ENCODE peak calls at places on chromosomes 5 and 9, in ten cellular contexts. K is neural progenitor cell; W is heart right ventricle; X is mesenchymal stem cell; J is lung; P is CD4-positive, alpha-beta T cell; Z is AG04450; T is body of pancreas; V is uterus; R is CD8-positive, alpha-beta T cell. M is an unnamed sample.

GRCh38 chr5:5103249-5103648 is 36.9 kb upstream of the ADAMTS16 start:
- DNase-seq in R (no peak), W (no peak), T (no peak), V (no peak), X (no peak), P (no peak), Z (no peak), J (no peak), K (no peak), M (no peak)

GRCh38 chr9:81370650-81371049 is 318.7 kb downstream of the TLE1 start:
- DNase-seq in P (no peak), J (no peak), R (no peak), V (no peak), W (no peak), T (no peak), Z (no peak), X (no peak), K (no peak), M (no peak)

GRCh38 chr9:93118863-93119702 is 15.0 kb downstream of the NINJ1 start:
- DNase-seq in R (peak; percentile 13), W (no peak), X (no peak), V (peak; percentile 18), P (no peak), Z (no peak), J (no peak), T (no peak), K (no peak), M (no peak)

GRCh38 chr5:80217667-80218066 is 38.2 kb downstream of the SERINC5 start:
- DNase-seq in W (no peak), T (no peak), X (no peak), K (no peak), Z (no peak), R (no peak), V (no peak), J (no peak), P (no peak), M (no peak)

GRCh38 chr5:172007795-172008465 is 1.5 kb upstream of the FBXW11 start:
- DNase-seq in W (no peak), V (no peak), K (no peak), J (no peak), P (no peak), Z (no peak), R (no peak), T (no peak), X (peak; percentile 82), M (no peak)

GRCh38 chr5:58901271-58901670 is 318.4 kb downstream of the RAB3C start:
- DNase-seq in J (no peak), Z (no peak), K (no peak), P (no peak), X (no peak), W (no peak), R (no peak), T (no peak), V (no peak), M (no peak)

GRCh38 chr5:147619281-147619680 is 109.4 kb upstream of the DPYSL3 start:
- DNase-seq in P (no peak), T (no peak), V (no peak), J (no peak), R (no peak), Z (no peak), W (no peak), K (no peak), X (no peak), M (no peak)

GRCh38 chr9:14661421-14662059 is 31.7 kb downstream of the ZDHHC21 start:
- DNase-seq in X (peak; percentile 41), W (no peak), R (no peak), P (no peak), Z (peak; percentile 4), V (no peak), K (peak; percentile 22), J (no peak), T (no peak), M (no peak)

GRCh38 chr9:5622019-5622418 is 6.9 kb upstream of the RIC1 start:
- DNase-seq in Z (peak; percentile 50), J (no peak), X (peak; percentile 67), R (no peak), V (no peak), W (no peak), T (no peak), P (no peak), K (no peak), M (no peak)

GRCh38 chr5:89929834-89930233 is 479.7 kb downstream of the CETN3 start:
- DNase-seq in Z (no peak), X (peak; percentile 4), W (no peak), T (no peak), J (no peak), V (no peak), R (no peak), P (no peak), K (no peak), M (no peak)

GRCh38 chr5:124706729-124707361 is 39.6 kb downstream of the ZNF608 start:
- DNase-seq in R (no peak), X (peak; percentile 58), K (no peak), J (peak; percentile 42), P (no peak), T (peak; percentile 68), V (no peak), W (peak; percentile 68), Z (peak; percentile 16), M (no peak)

GRCh38 chr9:82332018-82332773 is 343.6 kb downstream of the SPATA31D1 start:
- DNase-seq in X (peak; percentile 69), W (no peak), K (no peak), V (no peak), R (no peak), Z (peak; percentile 60), J (no peak), P (no peak), T (no peak), M (no peak)

GRCh38 chr5:147451125-147451524 is 58.7 kb downstream of the DPYSL3 start:
- DNase-seq in T (no peak), X (no peak), Z (no peak), W (no peak), J (no peak), R (no peak), K (peak; percentile 39), V (no peak), P (no peak), M (no peak)

GRCh38 chr5:141241496-141241895 is 3.7 kb upstream of the PCDHB15 start:
- DNase-seq in K (no peak), T (no peak), V (no peak), W (no peak), P (no peak), J (no peak), X (no peak), Z (no peak), R (no peak), M (no peak)
- H3K9me3 ChIP-seq in K (peaks cover 15% of the 10 kb centered on the region), T (no peaks in the 10 kb centered on the region), V (no peaks in the 10 kb centered on the region), W (peaks cover 99% of the 10 kb centered on the region), P (peaks cover 85% of the 10 kb centered on the region), J (peaks cover 19% of the 10 kb centered on the region), X (peaks cover 100% of the 10 kb centered on the region), Z (peaks cover 39% of the 10 kb centered on the region), R (peaks cover 8% of the 10 kb centered on the region), M (peaks cover 99% of the 10 kb centered on the region)

GRCh38 chr9:34591091-34591910 is 1.8 kb upstream of the CNTFR start:
- DNase-seq in P (peak; percentile 73), R (peak; percentile 71), Z (peak; percentile 32), W (peak; percentile 85), V (peak; percentile 88), J (peak; percentile 86), T (peak; percentile 86), K (peak; percentile 93), X (peak; percentile 77), M (no peak)

GRCh38 chr9:34590376-34591090 is 1.0 kb upstream of the CNTFR start:
- DNase-seq in X (peak; percentile 39), K (peak; percentile 49), Z (no peak), T (no peak), V (peak; percentile 45), R (no peak), J (no peak), W (no peak), P (no peak), M (no peak)

GRCh38 chr9:34588671-34589370 is 703 bp downstream of the CNTFR start:
- DNase-seq in W (no peak), Z (no peak), V (no peak), T (no peak), P (no peak), X (no peak), J (no peak), K (peak; percentile 61), R (no peak), M (no peak)

GRCh38 chr9:34589371-34589655 is 211 bp downstream of the CNTFR start:
- DNase-seq in W (no peak), T (no peak), X (no peak), P (no peak), R (no peak), Z (no peak), V (no peak), K (no peak), J (no peak), M (no peak)

GRCh38 chr9:34589656-34590375 is at the start of gene CNTFR:
- DNase-seq in K (peak; percentile 88), P (no peak), W (no peak), T (no peak), R (no peak), J (no peak), Z (no peak), X (peak; percentile 9), V (peak; percentile 68), M (no peak)
- H3K9me3 ChIP-seq in K (no peaks in the 10 kb centered on the region), P (no peaks in the 10 kb centered on the region), W (no peaks in the 10 kb centered on the region), T (no peaks in the 10 kb centered on the region), R (no peaks in the 10 kb centered on the region), J (no peaks in the 10 kb centered on the region), Z (no peaks in the 10 kb centered on the region), X (no peaks in the 10 kb centered on the region), V (no peaks in the 10 kb centered on the region), M (no peaks in the 10 kb centered on the region)

DNA sequence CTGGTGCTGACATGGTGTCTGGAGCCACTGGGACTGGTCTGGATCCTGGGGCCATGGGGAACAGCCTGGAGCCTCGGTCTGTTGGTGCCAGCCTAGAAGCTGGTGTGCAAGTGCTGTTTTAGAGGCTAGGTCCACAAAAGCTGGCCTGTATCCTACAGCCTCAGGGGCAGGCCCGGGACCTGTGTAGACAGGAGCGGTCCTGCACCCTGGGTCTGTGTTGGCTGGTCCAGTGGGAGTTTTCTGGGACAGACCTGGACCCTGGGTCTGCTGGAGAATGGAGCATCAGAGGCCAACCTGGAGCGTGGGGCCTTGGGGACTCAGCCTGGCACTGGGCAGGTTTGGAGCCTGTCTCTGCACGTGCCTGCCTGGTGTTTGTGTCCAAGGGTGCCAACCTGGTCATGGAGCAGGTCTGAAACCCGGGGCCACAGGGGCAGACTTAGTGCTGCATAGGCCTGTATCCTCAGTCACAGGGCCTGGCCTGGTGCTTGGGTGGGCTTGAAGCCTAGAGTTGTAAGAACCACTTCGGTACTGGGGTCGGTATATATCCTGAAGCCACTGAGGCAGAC is 45.8 kb downstream of the SRFBP1 start:
- DNase-seq in W (no peak), X (no peak), T (no peak), R (no peak), V (no peak), P (no peak), Z (no peak), J (no peak), K (no peak), M (no peak)
- H3K9me3 ChIP-seq in W (no peaks in the 10 kb centered on the region), X (no peaks in the 10 kb centered on the region), T (no peaks in the 10 kb centered on the region), R (no peaks in the 10 kb centered on the region), V (no peaks in the 10 kb centered on the region), P (no peaks in the 10 kb centered on the region), Z (no peaks in the 10 kb centered on the region), J (no peaks in the 10 kb centered on the region), K (no peaks in the 10 kb centered on the region), M (no peaks in the 10 kb centered on the region)

DNA sequence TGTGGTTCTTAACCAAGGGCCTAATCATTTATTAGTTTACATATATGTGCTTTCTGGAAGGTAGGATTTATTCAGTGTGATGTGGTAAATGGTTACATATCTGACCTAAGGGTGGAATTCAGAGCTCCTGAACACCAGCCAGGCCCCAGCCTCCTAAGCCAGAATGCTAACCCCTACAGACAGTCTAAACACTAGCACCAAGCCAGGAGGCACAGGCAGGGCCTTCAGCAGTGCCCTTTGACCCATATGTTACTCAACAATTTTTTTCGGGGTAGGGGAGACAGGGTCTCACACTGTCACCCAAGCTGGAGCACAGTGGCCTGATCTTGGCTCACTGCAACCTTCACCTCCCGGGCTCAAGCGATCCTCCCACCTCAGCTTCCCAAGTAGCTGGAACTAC is 40.3 kb downstream of the PRKACG start:
- DNase-seq in W (peak; percentile 34), Z (no peak), R (no peak), V (no peak), X (no peak), P (no peak), T (no peak), K (no peak), J (no peak), M (no peak)
- H3K9me3 ChIP-seq in W (no peaks in the 10 kb centered on the region), Z (no peaks in the 10 kb centered on the region), R (no peaks in the 10 kb centered on the region), V (no peaks in the 10 kb centered on the region), X (no peaks in the 10 kb centered on the region), P (no peaks in the 10 kb centered on the region), T (no peaks in the 10 kb centered on the region), K (no peaks in the 10 kb centered on the region), J (no peaks in the 10 kb centered on the region), M (no peaks in the 10 kb centered on the region)

M was measured in esophagus squamous epithelium.